ENCODE peak calls at places on chromosomes 4 and X, in six cellular contexts. One of them, this sample, is unnamed.

GRCh38 chr4:82017680-82018079 is 356.1 kb downstream of the HNRNPD start:
- DNase-seq in Peyer's patch: no peak
- DNase-seq in breast epithelium: no peak
- DNase-seq in suprapubic skin: no peak
- DNase-seq in body of pancreas: no peak
- DNase-seq in A549: peak
- DNase-seq in this sample: no peak

GRCh38 chr4:79663865-79664264 is 255.8 kb upstream of the GK2 start:
- DNase-seq in suprapubic skin: no peak
- DNase-seq in Peyer's patch: no peak
- DNase-seq in breast epithelium: no peak
- DNase-seq in A549: no peak
- DNase-seq in body of pancreas: no peak
- DNase-seq in this sample: no peak

GRCh38 chr4:64784125-64784524 is 374.9 kb upstream of the TECRL start:
- DNase-seq in suprapubic skin: no peak
- DNase-seq in breast epithelium: no peak
- DNase-seq in body of pancreas: no peak
- DNase-seq in A549: no peak
- DNase-seq in Peyer's patch: no peak
- DNase-seq in this sample: no peak

GRCh38 chr4:73707918-73708577 is 32.3 kb upstream of the CXCL8 start:
- DNase-seq in A549: peak
- DNase-seq in breast epithelium: no peak
- DNase-seq in suprapubic skin: no peak
- DNase-seq in body of pancreas: peak
- DNase-seq in Peyer's patch: no peak
- DNase-seq in this sample: no peak

GRCh38 chrX:41789374-41789773 is 65.4 kb downstream of the GPR82 start:
- DNase-seq in body of pancreas: no peak
- DNase-seq in A549: no peak
- DNase-seq in Peyer's patch: no peak
- DNase-seq in breast epithelium: no peak
- DNase-seq in suprapubic skin: no peak
- DNase-seq in this sample: no peak

GRCh38 chr4:78542373-78542772 is 9.2 kb upstream of the ANXA3 start:
- DNase-seq in body of pancreas: no peak
- DNase-seq in suprapubic skin: no peak
- DNase-seq in A549: peak
- DNase-seq in Peyer's patch: no peak
- DNase-seq in breast epithelium: no peak
- DNase-seq in this sample: no peak

GRCh38 chr4:60746172-60746571 is 454.0 kb upstream of the ADGRL3 start:
- DNase-seq in A549: no peak
- DNase-seq in body of pancreas: no peak
- DNase-seq in breast epithelium: no peak
- DNase-seq in suprapubic skin: no peak
- DNase-seq in Peyer's patch: no peak
- DNase-seq in this sample: no peak

GRCh38 chr4:185122681-185123345 is 20.3 kb upstream of the SLC25A4 start:
- DNase-seq in breast epithelium: no peak
- DNase-seq in Peyer's patch: no peak
- DNase-seq in suprapubic skin: no peak
- DNase-seq in body of pancreas: no peak
- DNase-seq in A549: no peak
- DNase-seq in this sample: no peak

GRCh38 chr4:112448211-112448745 is 67.7 kb downstream of the NEUROG2 start:
- DNase-seq in suprapubic skin: no peak
- DNase-seq in breast epithelium: no peak
- DNase-seq in Peyer's patch: no peak
- DNase-seq in A549: no peak
- DNase-seq in body of pancreas: no peak
- DNase-seq in this sample: no peak

GRCh38 chrX:100373673-100374072 is 36.4 kb downstream of the PCDH19 start:
- DNase-seq in suprapubic skin: no peak
- DNase-seq in body of pancreas: no peak
- DNase-seq in breast epithelium: no peak
- DNase-seq in Peyer's patch: no peak
- DNase-seq in A549: no peak
- DNase-seq in this sample: no peak

GRCh38 chrX:43718081-43718480 is 62.0 kb downstream of the MAOA start:
- DNase-seq in breast epithelium: no peak
- DNase-seq in A549: no peak
- DNase-seq in body of pancreas: no peak
- DNase-seq in Peyer's patch: no peak
- DNase-seq in suprapubic skin: no peak
- DNase-seq in this sample: no peak

GRCh38 chr4:185651137-185651677 is 115.9 kb upstream of the PDLIM3 start:
- DNase-seq in breast epithelium: no peak
- DNase-seq in suprapubic skin: no peak
- DNase-seq in A549: no peak
- DNase-seq in Peyer's patch: no peak
- DNase-seq in body of pancreas: peak
- DNase-seq in this sample: no peak

GRCh38 chr4:66681962-66682361 is 863.3 kb downstream of the CENPC start:
- DNase-seq in A549: peak
- DNase-seq in suprapubic skin: no peak
- DNase-seq in breast epithelium: no peak
- DNase-seq in Peyer's patch: no peak
- DNase-seq in body of pancreas: no peak
- DNase-seq in this sample: no peak

GRCh38 chr4:6396696-6397236 is 75.6 kb downstream of the PPP2R2C start:
- DNase-seq in suprapubic skin: no peak
- DNase-seq in Peyer's patch: no peak
- DNase-seq in breast epithelium: no peak
- DNase-seq in body of pancreas: no peak
- DNase-seq in A549: no peak
- DNase-seq in this sample: no peak

GRCh38 chr4:139300431-139301142 is 718 bp upstream of the NAA15 start:
- DNase-seq in Peyer's patch: no peak
- DNase-seq in body of pancreas: peak
- DNase-seq in suprapubic skin: no peak
- DNase-seq in A549: peak
- DNase-seq in breast epithelium: no peak
- DNase-seq in this sample: no peak

GRCh38 chr4:97496298-97496873 is 646.9 kb downstream of the STPG2 start:
- DNase-seq in breast epithelium: no peak
- DNase-seq in Peyer's patch: no peak
- DNase-seq in body of pancreas: no peak
- DNase-seq in A549: peak
- DNase-seq in suprapubic skin: no peak
- DNase-seq in this sample: no peak

GRCh38 chrX:9466115-9466495 is 1.2 kb downstream of the TBL1X start:
- DNase-seq in body of pancreas: peak
- DNase-seq in breast epithelium: peak
- DNase-seq in suprapubic skin: peak
- DNase-seq in Peyer's patch: peak
- DNase-seq in A549: peak
- DNase-seq in this sample: peak

GRCh38 chrX:97065973-97066372 is 182.3 kb downstream of the RPA4 start:
- DNase-seq in Peyer's patch: no peak
- DNase-seq in suprapubic skin: no peak
- DNase-seq in body of pancreas: no peak
- DNase-seq in breast epithelium: no peak
- DNase-seq in A549: no peak
- DNase-seq in this sample: no peak

GRCh38 chr4:1625600-1626138 is 58.4 kb downstream of the FAM53A start:
- DNase-seq in Peyer's patch: no peak
- DNase-seq in body of pancreas: no peak
- DNase-seq in breast epithelium: no peak
- DNase-seq in A549: no peak
- DNase-seq in suprapubic skin: no peak
- DNase-seq in this sample: no peak

GRCh38 chr4:3517731-3518510 is 14.3 kb downstream of the LRPAP1 start:
- DNase-seq in Peyer's patch: no peak
- DNase-seq in A549: no peak
- DNase-seq in breast epithelium: no peak
- DNase-seq in suprapubic skin: no peak
- DNase-seq in body of pancreas: peak
- DNase-seq in this sample: no peak

GRCh38 chr4:25816591-25817058 is 46.2 kb downstream of the SEL1L3 start:
- DNase-seq in Peyer's patch: no peak
- DNase-seq in body of pancreas: no peak
- DNase-seq in suprapubic skin: no peak
- DNase-seq in A549: no peak
- DNase-seq in breast epithelium: no peak
- DNase-seq in this sample: no peak

GRCh38 chr4:3709061-3709845 is 56.9 kb upstream of the ADRA2C start:
- DNase-seq in breast epithelium: no peak
- DNase-seq in suprapubic skin: peak
- DNase-seq in Peyer's patch: no peak
- DNase-seq in A549: no peak
- DNase-seq in body of pancreas: no peak
- DNase-seq in this sample: no peak

GRCh38 chr4:40737882-40738281 is 11.9 kb upstream of the NSUN7 start:
- DNase-seq in suprapubic skin: no peak
- DNase-seq in A549: no peak
- DNase-seq in body of pancreas: no peak
- DNase-seq in Peyer's patch: no peak
- DNase-seq in breast epithelium: no peak
- DNase-seq in this sample: no peak

GRCh38 chr4:151409470-151410313 is 716 bp downstream of the FHIP1A start:
- DNase-seq in A549: no peak
- DNase-seq in Peyer's patch: no peak
- DNase-seq in body of pancreas: peak
- DNase-seq in suprapubic skin: peak
- DNase-seq in breast epithelium: peak
- DNase-seq in this sample: peak

GRCh38 chr4:142297313-142297712 is 548.8 kb downstream of the INPP4B start:
- DNase-seq in body of pancreas: no peak
- DNase-seq in Peyer's patch: no peak
- DNase-seq in suprapubic skin: no peak
- DNase-seq in A549: no peak
- DNase-seq in breast epithelium: no peak
- DNase-seq in this sample: no peak

DNA sequence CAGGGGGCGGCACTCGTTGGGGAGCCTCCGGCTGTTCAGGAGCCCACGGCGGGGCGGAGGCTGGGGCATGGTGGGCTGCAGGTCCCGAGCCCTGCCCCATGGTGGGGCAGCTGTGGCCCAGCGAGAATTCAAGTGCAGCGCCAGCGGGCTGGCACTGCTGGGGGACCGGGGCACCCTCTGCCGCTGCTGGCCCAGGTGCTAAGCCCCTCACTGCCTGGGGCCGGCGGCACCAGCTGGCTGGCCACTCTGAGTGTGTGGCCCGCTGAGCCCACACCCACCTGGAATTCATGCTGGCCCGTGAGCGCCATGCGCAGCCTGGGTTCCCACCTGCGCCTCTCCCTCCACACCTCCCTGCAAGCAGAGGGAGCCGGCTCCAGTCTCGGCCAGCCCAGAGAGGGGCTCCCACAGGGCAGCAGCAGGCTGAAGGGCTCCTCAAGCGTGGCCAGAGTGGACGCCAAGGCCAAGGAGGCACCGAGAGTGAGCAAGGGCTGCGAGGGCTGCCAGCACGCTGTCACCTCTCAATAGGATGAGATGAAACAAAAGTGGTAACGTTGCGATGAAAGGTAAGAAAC is 464.9 kb downstream of the PCDH7 start:
- DNase-seq in Peyer's patch: no peak
- DNase-seq in A549: no peak
- DNase-seq in suprapubic skin: no peak
- DNase-seq in breast epithelium: no peak
- DNase-seq in body of pancreas: no peak
- DNase-seq in this sample: no peak
- TF ChIP-seq POLR2A in Peyer's patch: no peak
- TF ChIP-seq POLR2A in A549: no peak
- TF ChIP-seq POLR2A in suprapubic skin: no peak
- TF ChIP-seq POLR2A in breast epithelium: no peak
- TF ChIP-seq POLR2A in body of pancreas: no peak
- TF ChIP-seq POLR2A in this sample: no peak

DNA sequence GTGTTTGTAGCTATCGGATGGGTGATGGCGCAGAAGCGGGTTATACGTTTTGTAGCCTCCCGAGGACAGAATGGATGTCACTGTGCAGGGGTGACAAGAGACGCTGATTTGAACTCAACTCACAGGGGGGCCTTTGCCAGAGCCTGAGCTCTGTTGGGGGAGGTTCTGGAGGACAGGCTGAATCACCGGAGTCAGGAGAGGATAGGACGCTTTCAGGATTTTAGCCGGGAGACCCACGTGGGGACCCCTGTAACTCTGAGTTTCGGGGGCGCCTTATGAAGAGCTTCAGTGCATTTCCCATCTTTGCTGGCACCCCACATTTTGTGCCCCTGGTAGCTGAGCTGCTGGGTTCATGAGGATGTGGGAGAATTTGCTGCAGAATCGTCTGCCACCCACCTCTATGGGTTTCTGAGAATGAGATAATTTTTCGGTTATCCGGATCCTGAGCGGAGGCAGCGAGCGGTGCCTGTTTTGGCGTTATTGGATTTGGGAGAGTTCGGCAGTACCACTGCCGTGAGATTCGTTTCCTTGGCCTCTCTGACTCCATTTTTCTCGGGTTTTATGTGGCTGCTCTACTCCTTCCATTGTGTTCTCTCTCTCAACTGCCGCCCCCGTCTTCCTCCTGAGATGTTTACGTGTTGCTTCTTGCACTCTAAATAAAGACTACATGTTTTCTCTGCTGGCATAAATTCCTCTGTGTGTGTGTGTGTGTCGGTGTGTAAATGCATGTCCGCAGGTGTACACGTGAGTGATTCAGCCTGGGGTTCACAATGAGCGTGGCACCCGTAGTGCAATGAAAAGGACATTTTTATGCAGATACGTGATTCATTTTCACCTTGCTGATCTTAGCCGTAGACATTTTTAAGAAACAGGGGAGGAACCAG is 81.8 kb downstream of the STOX2 start:
- DNase-seq in A549: no peak
- DNase-seq in breast epithelium: no peak
- DNase-seq in Peyer's patch: no peak
- DNase-seq in suprapubic skin: no peak
- DNase-seq in body of pancreas: no peak
- DNase-seq in this sample: no peak
- H3K4me3 ChIP-seq in A549: peak
- H3K4me3 ChIP-seq in breast epithelium: peak
- H3K4me3 ChIP-seq in Peyer's patch: peak
- H3K4me3 ChIP-seq in suprapubic skin: peak
- H3K4me3 ChIP-seq in body of pancreas: no peak
- H3K4me3 ChIP-seq in this sample: no peak

DNA sequence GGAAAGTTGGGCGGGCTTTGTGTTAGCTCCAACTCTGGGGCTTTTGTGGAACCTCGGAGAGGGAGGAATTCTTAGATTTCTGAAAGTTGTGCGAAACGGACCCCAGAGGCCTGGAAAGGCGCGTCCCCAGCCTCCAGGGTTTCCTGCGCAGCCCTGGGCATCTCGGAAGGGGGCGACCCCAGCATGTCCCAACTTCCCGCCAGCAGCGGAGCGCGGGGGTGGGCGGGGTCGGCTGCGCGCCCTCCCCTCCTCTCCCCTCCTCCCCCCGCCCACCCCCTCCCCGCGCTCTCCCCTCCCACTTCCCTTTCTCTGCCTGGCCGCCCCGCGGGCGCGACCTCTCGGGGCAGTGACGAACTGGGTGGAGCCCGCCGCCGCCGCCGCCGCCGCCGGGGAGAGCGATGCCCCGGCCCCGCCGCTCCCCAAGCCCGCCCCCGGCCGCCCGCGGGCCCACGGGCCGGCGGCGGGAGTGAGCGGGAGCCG is 16.8 kb downstream of the PTTG2 start:
- DNase-seq in suprapubic skin: peak
- DNase-seq in A549: peak
- DNase-seq in breast epithelium: peak
- DNase-seq in body of pancreas: peak
- DNase-seq in Peyer's patch: peak
- DNase-seq in this sample: peak
- TF ChIP-seq CTCF in suprapubic skin: no peak
- TF ChIP-seq CTCF in A549: no peak
- TF ChIP-seq CTCF in breast epithelium: no peak
- TF ChIP-seq CTCF in body of pancreas: no peak
- TF ChIP-seq CTCF in Peyer's patch: no peak
- TF ChIP-seq CTCF in this sample: peak

GRCh38 chrX:21940356-21940829 is at the start of gene SMS:
- DNase-seq in A549: peak
- DNase-seq in Peyer's patch: peak
- DNase-seq in breast epithelium: peak
- DNase-seq in suprapubic skin: peak
- DNase-seq in body of pancreas: peak
- DNase-seq in this sample: peak
- TF ChIP-seq POLR2A in A549: peak
- TF ChIP-seq POLR2A in Peyer's patch: peak
- TF ChIP-seq POLR2A in breast epithelium: no peak
- TF ChIP-seq POLR2A in suprapubic skin: no peak
- TF ChIP-seq POLR2A in body of pancreas: peak
- TF ChIP-seq POLR2A in this sample: peak

This sample was measured in right lobe of liver.